ENCODE peak calls at places on chromosomes 6 and 20, in five cellular contexts. One of them, this sample, is unnamed.

GRCh38 chr20:3995067-3995748 is 20.1 kb downstream of the RNF24 start:
- DNase-seq in stomach: no peak
- DNase-seq in ovary: no peak
- DNase-seq in A549: no peak
- DNase-seq in H1: no peak
- DNase-seq in this sample: no peak

GRCh38 chr20:22901921-22902320 is 133.2 kb upstream of the SSTR4 start:
- DNase-seq in stomach: no peak
- DNase-seq in ovary: no peak
- DNase-seq in A549: no peak
- DNase-seq in H1: no peak
- DNase-seq in this sample: no peak

GRCh38 chr6:4620284-4621228 is 155.6 kb upstream of the CDYL start:
- DNase-seq in stomach: no peak
- DNase-seq in ovary: no peak
- DNase-seq in A549: no peak
- DNase-seq in H1: no peak
- DNase-seq in this sample: no peak

GRCh38 chr6:169810066-169810989 is 58.9 kb downstream of the ERMARD start:
- DNase-seq in stomach: no peak
- DNase-seq in ovary: no peak
- DNase-seq in A549: no peak
- DNase-seq in H1: no peak
- DNase-seq in this sample: no peak

GRCh38 chr20:36384022-36384619 is 78.0 kb downstream of the DLGAP4 start:
- DNase-seq in stomach: no peak
- DNase-seq in ovary: no peak
- DNase-seq in A549: no peak
- DNase-seq in H1: peak
- DNase-seq in this sample: no peak

GRCh38 chr6:161108886-161109285 is 117.3 kb downstream of the MAP3K4 start:
- DNase-seq in stomach: no peak
- DNase-seq in ovary: no peak
- DNase-seq in A549: no peak
- DNase-seq in H1: no peak
- DNase-seq in this sample: no peak

GRCh38 chr6:27066802-27067201 is 180.7 kb upstream of the PRSS16 start:
- DNase-seq in stomach: no peak
- DNase-seq in ovary: no peak
- DNase-seq in A549: no peak
- DNase-seq in H1: no peak
- DNase-seq in this sample: no peak

GRCh38 chr6:136782021-136782770 is 10.1 kb downstream of the MAP3K5 start:
- DNase-seq in stomach: no peak
- DNase-seq in ovary: no peak
- DNase-seq in A549: no peak
- DNase-seq in H1: no peak
- DNase-seq in this sample: no peak

GRCh38 chr6:31792741-31793140 is 2.8 kb downstream of the VARS1 start:
- DNase-seq in stomach: no peak
- DNase-seq in ovary: no peak
- DNase-seq in A549: peak
- DNase-seq in H1: no peak
- DNase-seq in this sample: no peak

GRCh38 chr6:36319436-36319762 is 17.3 kb downstream of the BNIP5 start:
- DNase-seq in stomach: no peak
- DNase-seq in ovary: no peak
- DNase-seq in A549: no peak
- DNase-seq in H1: no peak
- DNase-seq in this sample: no peak

GRCh38 chr20:61404311-61404710 is 152.2 kb downstream of the CDH4 start:
- DNase-seq in stomach: no peak
- DNase-seq in ovary: no peak
- DNase-seq in A549: no peak
- DNase-seq in H1: no peak
- DNase-seq in this sample: no peak

GRCh38 chr6:157035576-157035975 is 258.4 kb downstream of the ARID1B start:
- DNase-seq in stomach: no peak
- DNase-seq in ovary: no peak
- DNase-seq in A549: no peak
- DNase-seq in H1: no peak
- DNase-seq in this sample: no peak
- H3K27ac ChIP-seq in stomach: no peak
- H3K27ac ChIP-seq in ovary: no peak
- H3K27ac ChIP-seq in A549: no peak
- H3K27ac ChIP-seq in H1: no peak
- H3K27ac ChIP-seq in this sample: peak

GRCh38 chr20:51023617-51024155 is 779 bp upstream of the KCNG1 start:
- DNase-seq in stomach: no peak
- DNase-seq in ovary: no peak
- DNase-seq in A549: no peak
- DNase-seq in H1: no peak
- DNase-seq in this sample: no peak

GRCh38 chr20:51024761-51025160 is 1.9 kb upstream of the KCNG1 start:
- DNase-seq in stomach: no peak
- DNase-seq in ovary: no peak
- DNase-seq in A549: no peak
- DNase-seq in H1: no peak
- DNase-seq in this sample: no peak

GRCh38 chr20:51021067-51022025 is 1.6 kb downstream of the KCNG1 start:
- DNase-seq in stomach: no peak
- DNase-seq in ovary: no peak
- DNase-seq in A549: no peak
- DNase-seq in H1: no peak
- DNase-seq in this sample: no peak

GRCh38 chr20:51022227-51022802 is 592 bp downstream of the KCNG1 start:
- DNase-seq in stomach: no peak
- DNase-seq in ovary: no peak
- DNase-seq in A549: no peak
- DNase-seq in H1: no peak
- DNase-seq in this sample: no peak

DNA sequence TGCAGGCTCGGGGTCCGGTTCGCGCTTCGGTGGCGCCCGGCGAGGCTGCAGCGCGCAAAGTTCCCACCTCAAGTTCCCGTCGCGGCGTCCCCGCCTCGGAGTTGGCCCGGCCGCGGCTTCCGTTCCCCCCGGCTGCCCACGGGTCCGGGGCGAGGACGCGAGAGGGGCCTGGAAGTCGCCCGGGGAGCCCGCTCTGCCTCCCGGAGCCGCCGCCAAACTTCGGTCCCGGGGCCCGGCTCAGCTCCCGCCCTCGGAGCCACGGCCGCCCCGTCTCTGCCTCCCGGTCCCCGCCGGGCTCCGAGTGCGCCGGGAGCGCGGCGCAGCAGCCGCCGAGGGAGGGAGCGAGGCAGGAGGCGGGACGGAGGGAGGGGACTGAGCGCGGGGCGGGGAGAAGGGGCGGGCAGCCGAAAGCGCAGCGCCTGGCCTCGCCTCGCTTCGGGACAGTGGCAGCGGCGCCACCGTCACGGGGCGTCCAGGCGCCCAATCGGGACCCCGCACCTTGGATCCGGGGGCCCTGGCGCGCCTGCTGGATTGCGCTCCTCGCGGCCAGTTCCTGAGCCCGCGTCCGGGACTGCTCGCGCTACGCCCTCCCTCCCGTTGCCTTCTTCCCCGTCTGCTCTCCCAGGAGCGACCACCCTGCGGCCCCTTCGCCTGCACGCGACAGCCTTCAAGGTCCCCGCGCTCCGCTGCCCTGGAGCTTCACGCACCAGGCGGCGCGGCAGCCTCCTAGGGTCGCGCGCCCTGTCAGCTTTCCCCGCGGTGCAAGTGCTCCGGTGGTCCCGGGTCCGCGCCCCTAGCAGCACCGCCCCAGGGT is at the start of gene KCNG1:
- DNase-seq in stomach: peak
- DNase-seq in ovary: no peak
- DNase-seq in A549: peak
- DNase-seq in H1: peak
- DNase-seq in this sample: no peak
- TF ChIP-seq POLR2A in stomach: no peak
- TF ChIP-seq POLR2A in ovary: no peak
- TF ChIP-seq POLR2A in A549: peak
- TF ChIP-seq POLR2A in H1: no peak
- TF ChIP-seq POLR2A in this sample: no peak

GRCh38 chr20:50271674-50272412 is 81.2 kb downstream of the CEBPB start:
- DNase-seq in stomach: no peak
- DNase-seq in ovary: no peak
- DNase-seq in A549: no peak
- DNase-seq in H1: no peak
- DNase-seq in this sample: no peak
- H3K27ac ChIP-seq in stomach: no peak
- H3K27ac ChIP-seq in ovary: no peak
- H3K27ac ChIP-seq in A549: peak
- H3K27ac ChIP-seq in H1: no peak
- H3K27ac ChIP-seq in this sample: no peak

GRCh38 chr6:73521351-73522254 is 771 bp upstream of the EEF1A1 start:
- DNase-seq in stomach: no peak
- DNase-seq in ovary: peak
- DNase-seq in A549: peak
- DNase-seq in H1: no peak
- DNase-seq in this sample: peak
- TF ChIP-seq POLR2A in stomach: no peak
- TF ChIP-seq POLR2A in ovary: peak
- TF ChIP-seq POLR2A in A549: peak
- TF ChIP-seq POLR2A in H1: no peak
- TF ChIP-seq POLR2A in this sample: no peak

DNA sequence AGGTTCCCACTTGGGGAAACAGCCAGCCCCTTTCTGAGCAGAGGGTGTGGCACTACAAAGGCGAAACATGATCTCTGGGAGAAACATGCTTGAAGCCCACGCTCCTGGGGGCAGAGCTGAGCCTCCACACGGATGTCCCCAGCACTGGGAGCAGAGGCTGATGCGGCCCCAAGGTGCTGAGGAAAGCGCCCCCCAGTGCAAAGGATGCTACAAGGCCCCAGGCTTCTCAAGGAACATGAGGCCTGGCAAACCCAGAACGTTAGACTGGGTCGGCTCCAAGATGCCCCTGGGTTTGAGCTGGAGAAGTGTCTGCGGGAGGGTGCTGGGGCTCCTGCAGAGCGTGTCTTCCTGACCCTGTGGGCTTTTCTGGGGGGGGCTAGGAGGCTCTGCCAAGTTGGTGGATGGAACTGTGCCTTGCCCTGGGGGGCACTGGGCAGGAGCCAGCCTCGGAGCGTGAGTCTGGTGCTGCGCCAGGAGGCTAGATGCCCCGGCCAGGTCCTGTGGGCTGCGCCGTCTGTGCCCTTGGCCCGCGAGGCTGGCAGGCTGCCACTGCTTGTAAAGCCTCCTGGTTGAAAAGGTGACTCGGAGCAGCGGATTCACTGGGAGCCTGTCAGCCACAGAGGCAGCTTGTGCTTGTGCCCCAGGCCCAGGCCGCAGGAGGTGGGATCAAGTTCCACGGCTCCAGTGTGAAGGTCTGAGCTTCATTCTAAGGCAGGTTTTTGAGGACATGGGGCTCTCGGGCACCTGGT is 8.1 kb downstream of the SYNJ2 start:
- DNase-seq in stomach: peak
- DNase-seq in ovary: peak
- DNase-seq in A549: no peak
- DNase-seq in H1: no peak
- DNase-seq in this sample: no peak
- H3K27ac ChIP-seq in stomach: no peak
- H3K27ac ChIP-seq in ovary: no peak
- H3K27ac ChIP-seq in A549: peak
- H3K27ac ChIP-seq in H1: no peak
- H3K27ac ChIP-seq in this sample: peak

GRCh38 chr20:57865266-57865665 is 155.5 kb upstream of the PMEPA1 start:
- DNase-seq in stomach: no peak
- DNase-seq in ovary: no peak
- DNase-seq in A549: no peak
- DNase-seq in H1: no peak
- DNase-seq in this sample: no peak
- TF ChIP-seq POLR2A in stomach: no peak
- TF ChIP-seq POLR2A in ovary: no peak
- TF ChIP-seq POLR2A in A549: no peak
- TF ChIP-seq POLR2A in H1: no peak
- TF ChIP-seq POLR2A in this sample: no peak

DNA sequence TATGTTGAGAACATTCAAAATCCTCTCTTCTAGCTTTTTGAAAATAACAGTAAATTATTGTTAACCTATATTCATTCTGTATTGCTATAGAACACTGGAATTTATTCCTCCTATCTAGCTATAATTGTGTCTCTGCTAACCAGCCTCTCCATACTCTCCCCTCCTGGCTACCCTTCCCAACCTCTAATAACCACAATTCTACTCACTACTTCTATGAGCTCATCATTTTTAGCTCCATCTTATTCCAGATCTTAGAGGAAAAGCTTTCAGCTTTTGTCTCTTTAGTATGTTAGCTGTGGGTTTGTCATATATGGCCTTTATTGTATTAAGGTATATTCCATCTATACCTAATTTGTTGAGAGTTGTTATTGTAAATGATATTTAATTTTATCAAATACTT is 108.8 kb downstream of the AIG1 start:
- DNase-seq in stomach: no peak
- DNase-seq in ovary: no peak
- DNase-seq in A549: no peak
- DNase-seq in H1: no peak
- DNase-seq in this sample: no peak
- H3K27ac ChIP-seq in stomach: no peak
- H3K27ac ChIP-seq in ovary: no peak
- H3K27ac ChIP-seq in A549: no peak
- H3K27ac ChIP-seq in H1: no peak
- H3K27ac ChIP-seq in this sample: no peak

DNA sequence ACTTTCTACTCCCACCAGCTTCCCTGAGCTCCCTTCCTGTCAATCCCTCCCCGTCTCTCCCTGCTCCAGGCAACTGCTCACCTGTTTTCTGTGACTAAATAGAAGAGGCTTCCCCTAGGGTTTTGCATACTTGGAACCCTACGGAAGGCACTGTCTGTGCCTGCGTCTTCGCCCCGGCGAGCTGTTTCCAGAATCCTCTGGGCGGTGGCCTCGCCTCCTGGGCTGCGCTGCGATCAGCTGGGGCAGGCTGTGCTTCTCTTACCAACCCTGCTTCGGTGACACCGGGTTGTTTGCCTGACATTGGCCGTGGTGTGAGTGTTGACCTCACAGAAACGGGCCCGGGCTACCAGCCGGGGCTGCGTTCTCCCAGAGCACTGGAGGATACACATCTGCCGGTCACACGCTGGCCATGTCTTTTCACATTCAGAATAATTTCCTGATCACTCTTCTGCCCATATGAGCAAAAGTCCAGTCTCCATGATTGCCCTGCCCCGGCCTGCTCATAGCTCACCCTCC is 29.4 kb upstream of the CCR6 start:
- DNase-seq in stomach: no peak
- DNase-seq in ovary: no peak
- DNase-seq in A549: no peak
- DNase-seq in H1: no peak
- DNase-seq in this sample: no peak
- TF ChIP-seq POLR2A in stomach: no peak
- TF ChIP-seq POLR2A in ovary: no peak
- TF ChIP-seq POLR2A in A549: no peak
- TF ChIP-seq POLR2A in H1: no peak
- TF ChIP-seq POLR2A in this sample: no peak